ENCODE peak calls at places on chromosomes 7 and 10, in eight cellular contexts. G, V, E, S, M, F, U and Q are unnamed samples.

GRCh38 chr10:61939575-61940301 is 38.2 kb downstream of the ARID5B start:
- DNase-seq in G (no peak), V (no peak), E (no peak), S (no peak), M (no peak), F (no peak), U (no peak), Q (peak)

GRCh38 chr7:73918926-73919693 is 58.2 kb downstream of the TMEM270 start:
- DNase-seq in G (no peak), V (no peak), E (no peak), S (no peak), M (no peak), F (no peak), U (no peak), Q (no peak)

GRCh38 chr7:157996359-157997079 is 591.1 kb downstream of the PTPRN2 start:
- DNase-seq in G (no peak), V (peak), E (no peak), S (no peak), M (no peak), F (no peak), U (no peak), Q (no peak)

GRCh38 chr10:121077331-121077730 is 226.2 kb downstream of the WDR11 start:
- DNase-seq in G (no peak), V (no peak), E (no peak), S (peak), M (no peak), F (no peak), U (no peak), Q (no peak)

GRCh38 chr10:48306870-48307531 is 524 bp downstream of the MAPK8 start:
- DNase-seq in G (peak), V (peak), E (peak), S (peak), M (no peak), F (peak), U (no peak), Q (peak)

GRCh38 chr10:133275683-133276092 is 980 bp downstream of the ADAM8 start:
- DNase-seq in G (no peak), V (no peak), E (no peak), S (no peak), M (no peak), F (peak), U (peak), Q (peak)

GRCh38 chr7:69078997-69079769 is 519.1 kb upstream of the AUTS2 start:
- DNase-seq in G (no peak), V (no peak), E (no peak), S (peak), M (no peak), F (no peak), U (no peak), Q (no peak)

GRCh38 chr7:144256112-144256511 is 8.5 kb downstream of the OR2A7 start:
- DNase-seq in G (no peak), V (no peak), E (no peak), S (no peak), M (peak), F (no peak), U (no peak), Q (peak)

GRCh38 chr7:150926066-150926465 is 52.1 kb downstream of the KCNH2 start:
- DNase-seq in G (no peak), V (no peak), E (no peak), S (no peak), M (no peak), F (no peak), U (no peak), Q (no peak)

GRCh38 chr7:150927954-150928340 is 50.2 kb downstream of the KCNH2 start:
- DNase-seq in G (no peak), V (no peak), E (no peak), S (no peak), M (peak), F (no peak), U (no peak), Q (no peak)

GRCh38 chr7:150924256-150924851 is 53.8 kb downstream of the KCNH2 start:
- DNase-seq in G (no peak), V (peak), E (no peak), S (no peak), M (no peak), F (no peak), U (no peak), Q (no peak)

GRCh38 chr7:150923802-150924201 is 54.3 kb downstream of the KCNH2 start:
- DNase-seq in G (no peak), V (no peak), E (no peak), S (no peak), M (no peak), F (no peak), U (no peak), Q (no peak)

DNA sequence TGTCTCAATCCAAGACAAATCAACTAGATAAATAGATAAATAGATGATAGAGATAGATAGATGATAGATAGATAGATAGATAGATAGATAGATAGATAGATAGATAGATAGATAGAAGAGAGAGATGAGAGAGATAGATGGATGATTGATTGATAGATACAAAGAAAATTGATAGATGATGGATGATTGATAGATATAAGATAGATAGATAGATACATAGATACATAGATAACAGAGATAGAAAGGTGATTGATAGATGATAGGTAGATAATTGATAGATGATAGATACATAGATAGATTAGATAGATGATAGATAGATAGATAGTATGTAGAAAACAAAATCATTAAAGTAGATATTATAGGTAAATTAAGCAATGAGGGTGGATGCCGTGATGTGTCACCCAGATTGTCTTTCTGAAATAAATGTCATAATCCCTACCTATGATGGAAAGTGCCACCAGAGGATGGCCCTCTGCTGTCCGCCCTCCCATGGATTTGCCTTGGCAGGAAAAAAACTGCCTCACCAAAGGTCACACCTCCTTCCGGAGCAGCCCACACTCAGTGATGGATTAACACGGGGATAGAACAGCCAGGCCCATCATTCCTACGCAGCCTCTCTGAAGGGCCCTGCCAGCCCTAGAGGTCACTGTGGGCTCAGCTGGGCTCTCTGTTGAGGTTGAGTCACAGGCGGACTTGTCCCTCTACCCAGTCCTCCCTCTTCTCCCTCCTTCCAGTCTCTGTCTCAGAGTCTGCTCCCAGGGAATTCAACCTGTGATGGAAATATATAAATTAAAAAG is 50.8 kb downstream of the KCNH2 start:
- DNase-seq in G (no peak), V (no peak), E (no peak), S (no peak), M (no peak), F (no peak), U (no peak), Q (no peak)
- TF ChIP-seq CTCF in G (no peak), V (no peak), E (no peak), S (no peak), M (no peak), F (no peak), U (no peak), Q (no peak)

GRCh38 chr10:7475046-7475860 is 64.4 kb upstream of the SFMBT2 start:
- DNase-seq in G (peak), V (peak), E (peak), S (peak), M (no peak), F (no peak), U (no peak), Q (no peak)

GRCh38 chr10:7477538-7478334 is 66.9 kb upstream of the SFMBT2 start:
- DNase-seq in G (no peak), V (no peak), E (no peak), S (peak), M (no peak), F (no peak), U (peak), Q (no peak)

GRCh38 chr10:7473474-7473873 is 62.6 kb upstream of the SFMBT2 start:
- DNase-seq in G (no peak), V (no peak), E (no peak), S (no peak), M (no peak), F (no peak), U (no peak), Q (no peak)

GRCh38 chr10:7474388-7474787 is 63.6 kb upstream of the SFMBT2 start:
- DNase-seq in G (no peak), V (no peak), E (no peak), S (peak), M (no peak), F (no peak), U (peak), Q (no peak)

GRCh38 chr10:7475954-7476353 is 65.1 kb upstream of the SFMBT2 start:
- DNase-seq in G (no peak), V (no peak), E (no peak), S (no peak), M (no peak), F (no peak), U (peak), Q (no peak)
- TF ChIP-seq CTCF in G (no peak), V (no peak), E (no peak), S (no peak), M (no peak), F (no peak), U (no peak), Q (no peak)

GRCh38 chr10:58393317-58393716 is 8.1 kb downstream of the TFAM start:
- DNase-seq in G (no peak), V (no peak), E (no peak), S (no peak), M (no peak), F (no peak), U (no peak), Q (no peak)
- TF ChIP-seq CTCF in G (no peak), V (no peak), E (no peak), S (no peak), M (no peak), F (no peak), U (no peak), Q (peak)

DNA sequence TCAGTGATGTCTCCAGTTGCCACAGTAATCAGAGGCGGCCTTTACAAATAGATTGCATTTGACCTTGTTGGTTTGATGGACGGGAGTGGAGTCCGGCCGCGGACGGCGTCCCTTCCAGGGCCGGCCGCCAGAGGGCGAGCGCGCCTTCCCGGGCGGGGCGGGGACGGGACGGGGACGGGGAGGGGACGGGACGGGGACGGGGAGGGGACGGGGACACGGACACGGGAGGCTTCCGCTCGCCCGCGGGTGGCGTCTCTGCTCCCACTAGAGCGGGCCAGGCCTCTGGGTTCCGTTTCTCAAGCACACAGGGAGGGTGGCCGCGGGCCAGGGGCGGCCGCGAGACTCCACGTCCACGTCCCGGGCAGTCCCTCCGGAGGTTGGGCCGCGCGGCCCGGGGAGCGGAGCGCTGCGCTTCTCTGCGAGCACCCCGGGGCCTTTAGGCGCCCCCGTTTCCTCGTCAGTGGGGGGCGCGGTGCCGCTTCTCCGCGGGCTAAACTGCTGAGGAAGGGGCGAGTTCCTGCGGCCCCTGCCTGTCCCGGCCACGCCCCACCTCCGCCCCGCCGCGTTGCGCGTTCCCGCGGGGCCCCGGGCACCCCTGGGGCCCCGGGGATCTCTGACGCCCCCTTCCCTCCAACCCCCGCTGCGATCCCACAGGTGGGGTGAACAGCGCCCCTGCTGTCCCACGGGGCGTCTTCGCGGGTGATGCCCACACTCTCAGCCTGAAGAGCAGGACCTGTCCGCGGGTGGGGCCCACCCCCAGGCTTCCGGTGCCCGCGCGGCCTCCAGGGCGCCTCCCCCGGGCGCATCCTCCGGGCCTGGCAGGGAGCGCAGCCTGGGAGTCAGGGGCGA is 84.2 kb upstream of the MKI67 start:
- DNase-seq in G (peak), V (peak), E (peak), S (peak), M (peak), F (peak), U (no peak), Q (no peak)
- TF ChIP-seq CTCF in G (peak), V (peak), E (peak), S (peak), M (peak), F (peak), U (peak), Q (no peak)

GRCh38 chr10:86899670-86900276 is 57.6 kb downstream of the MMRN2 start:
- DNase-seq in G (peak), V (peak), E (peak), S (peak), M (peak), F (peak), U (peak), Q (no peak)
- TF ChIP-seq CTCF in G (peak), V (peak), E (peak), S (peak), M (peak), F (peak), U (peak), Q (peak)

GRCh38 chr7:95730493-95731280 is 41.7 kb upstream of the DYNC1I1 start:
- DNase-seq in G (no peak), V (no peak), E (no peak), S (no peak), M (no peak), F (no peak), U (no peak), Q (no peak)

GRCh38 chr7:95723583-95724180 is 48.7 kb upstream of the DYNC1I1 start:
- DNase-seq in G (peak), V (peak), E (peak), S (no peak), M (peak), F (no peak), U (peak), Q (no peak)

DNA sequence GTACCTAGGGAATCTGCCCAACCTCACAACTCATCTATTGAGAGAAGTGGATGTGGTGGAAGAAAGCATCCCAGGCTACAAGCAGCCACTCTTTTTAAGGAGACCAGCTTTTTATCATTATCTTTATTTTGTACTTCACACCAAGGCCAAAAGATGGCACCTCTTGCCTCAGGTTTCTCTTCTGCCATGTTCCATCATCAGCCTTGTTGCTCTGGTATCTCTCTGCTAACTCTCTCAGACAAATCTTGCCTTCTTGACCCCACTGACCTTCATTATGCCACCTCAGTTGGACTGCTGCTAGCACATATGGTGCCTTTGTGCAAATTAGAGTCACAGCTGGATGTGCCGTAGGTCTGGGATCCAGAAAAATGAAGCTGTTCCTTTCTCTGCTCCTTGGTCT is 47.2 kb upstream of the DYNC1I1 start:
- DNase-seq in G (no peak), V (no peak), E (no peak), S (no peak), M (no peak), F (no peak), U (no peak), Q (no peak)
- TF ChIP-seq CTCF in G (no peak), V (no peak), E (no peak), S (no peak), M (no peak), F (no peak), U (no peak), Q (no peak)